ENCODE peak calls at places on chromosomes 1 and 21, in four cellular contexts. One of them, this sample, is unnamed.

GRCh38 chr1:44336668-44337067 is 18.4 kb downstream of the ERI3 start:
- DNase-seq in T-helper 17 cell: no peak
- DNase-seq in GM04503: no peak
- DNase-seq in fibroblast of pulmonary artery: no peak
- DNase-seq in this sample: no peak

GRCh38 chr1:226064168-226064815 is 1.8 kb downstream of the H3-3A start:
- DNase-seq in GM04503: no peak
- DNase-seq in fibroblast of pulmonary artery: peak; percentile 33
- DNase-seq in T-helper 17 cell: no peak
- DNase-seq in this sample: no peak

GRCh38 chr1:64077281-64077940 is 126.0 kb upstream of the UBE2U start:
- DNase-seq in GM04503: no peak
- DNase-seq in T-helper 17 cell: no peak
- DNase-seq in fibroblast of pulmonary artery: no peak
- DNase-seq in this sample: no peak

GRCh38 chr1:82695443-82695842 is 894.7 kb downstream of the ADGRL2 start:
- DNase-seq in fibroblast of pulmonary artery: peak; percentile 58
- DNase-seq in GM04503: no peak
- DNase-seq in T-helper 17 cell: no peak
- DNase-seq in this sample: no peak

GRCh38 chr1:110097507-110098221 is 14.6 kb upstream of the UBL4B start:
- DNase-seq in fibroblast of pulmonary artery: no peak
- DNase-seq in GM04503: no peak
- DNase-seq in T-helper 17 cell: no peak
- DNase-seq in this sample: no peak

GRCh38 chr1:159598196-159598595 is 10.6 kb downstream of the APCS start:
- DNase-seq in GM04503: peak; percentile 91
- DNase-seq in T-helper 17 cell: no peak
- DNase-seq in fibroblast of pulmonary artery: peak; percentile 90
- DNase-seq in this sample: no peak

GRCh38 chr1:26189751-26190275 is 589 bp upstream of the CATSPER4 start:
- DNase-seq in GM04503: no peak
- DNase-seq in T-helper 17 cell: no peak
- DNase-seq in fibroblast of pulmonary artery: no peak
- DNase-seq in this sample: no peak

GRCh38 chr21:37230632-37231246 is 36.4 kb downstream of the VPS26C start:
- DNase-seq in T-helper 17 cell: no peak
- DNase-seq in GM04503: no peak
- DNase-seq in fibroblast of pulmonary artery: no peak
- DNase-seq in this sample: no peak

GRCh38 chr1:36359383-36359782 is 26.3 kb downstream of the STK40 start:
- DNase-seq in fibroblast of pulmonary artery: no peak
- DNase-seq in GM04503: no peak
- DNase-seq in T-helper 17 cell: no peak
- DNase-seq in this sample: no peak

GRCh38 chr1:35561297-35561971 is 3.8 kb downstream of the NCDN start:
- DNase-seq in T-helper 17 cell: no peak
- DNase-seq in GM04503: no peak
- DNase-seq in fibroblast of pulmonary artery: no peak
- DNase-seq in this sample: no peak